ENCODE peak calls at places on chromosomes 12 and 14, in eight cellular contexts. A is lower leg skin, B is progenitor cell of endocrine pancreas, Q is Calu3, T is fibroblast of pulmonary artery, U is tibial artery, F is neural crest cell, Z is GM13976. D is an unnamed sample.
A peak's percentile ranks its signal among the peaks of the same experiment; 100 is the strongest.

GRCh38 chr12:106455100-106455499 is 97.6 kb downstream of the POLR3B start:
- DNase-seq in T (no peak), F (no peak), Q (no peak), Z (peak; percentile 7), B (no peak), U (no peak), A (no peak), D (no peak)

GRCh38 chr14:71682337-71682736 is 249.9 kb upstream of the RGS6 start:
- DNase-seq in U (no peak), A (no peak), B (no peak), F (no peak), Z (no peak), Q (no peak), T (no peak), D (no peak)

GRCh38 chr14:73162271-73162670 is 26.0 kb downstream of the PSEN1 start:
- DNase-seq in U (no peak), B (no peak), Q (no peak), F (no peak), A (no peak), T (no peak), Z (no peak), D (no peak)

GRCh38 chr12:108939594-108939993 is 59.7 kb downstream of the DAO start:
- DNase-seq in B (no peak), A (no peak), Z (peak; percentile 36), U (no peak), T (peak; percentile 27), F (no peak), Q (peak; percentile 26), D (peak; percentile 38)

GRCh38 chr14:54182419-54183040 is 214.3 kb upstream of the CDKN3 start:
- DNase-seq in F (no peak), Z (no peak), B (no peak), T (peak; percentile 40), U (no peak), Q (peak; percentile 14), A (no peak), D (no peak)

GRCh38 chr12:15963271-15963670 is 52.1 kb downstream of the DERA start:
- DNase-seq in Z (no peak), F (no peak), T (peak; percentile 33), U (no peak), Q (no peak), A (no peak), B (no peak), D (no peak)

GRCh38 chr12:101889216-101889752 is 11.9 kb downstream of the DRAM1 start:
- DNase-seq in F (no peak), U (no peak), Z (no peak), Q (no peak), B (no peak), A (no peak), T (no peak), D (no peak)

GRCh38 chr14:29475641-29476040 is 452.0 kb downstream of the PRKD1 start:
- DNase-seq in F (no peak), U (no peak), B (no peak), T (no peak), Z (no peak), Q (no peak), A (no peak), D (no peak)

GRCh38 chr12:1640630-1641234 is 11.7 kb downstream of the WNT5B start:
- DNase-seq in F (no peak), T (no peak), U (no peak), A (no peak), Q (no peak), B (no peak), Z (no peak), D (no peak)

GRCh38 chr14:31568151-31568550 is 6.9 kb downstream of the NUBPL start:
- DNase-seq in B (no peak), U (no peak), F (no peak), Z (no peak), Q (no peak), T (peak; percentile 61), A (no peak), D (no peak)

GRCh38 chr12:125197326-125197725 is 132.1 kb downstream of the AACS start:
- DNase-seq in A (no peak), B (no peak), F (no peak), Z (no peak), U (no peak), T (no peak), Q (no peak), D (no peak)

GRCh38 chr14:44625098-44625497 is 118.0 kb upstream of the FSCB start:
- DNase-seq in B (no peak), T (no peak), U (no peak), A (no peak), F (no peak), Z (no peak), Q (no peak), D (no peak)

GRCh38 chr14:65949711-65950516 is 536.3 kb upstream of the CCDC196 start:
- DNase-seq in A (no peak), U (no peak), Z (peak; percentile 24), B (no peak), Q (peak; percentile 58), T (peak; percentile 36), F (no peak), D (peak; percentile 86)

GRCh38 chr14:64870160-64870559 is 9.5 kb downstream of the SPTB start:
- DNase-seq in T (no peak), Q (no peak), F (no peak), B (no peak), A (no peak), Z (no peak), U (no peak), D (no peak)

GRCh38 chr14:80202888-80203562 is 8.3 kb downstream of the DIO2 start:
- DNase-seq in Q (peak; percentile 12), Z (peak; percentile 12), F (peak; percentile 2), U (no peak), T (peak; percentile 11), A (no peak), B (no peak), D (peak; percentile 51)

GRCh38 chr12:71652656-71653055 is 11.0 kb downstream of the ZFC3H1 start:
- DNase-seq in T (no peak), Z (no peak), A (no peak), F (no peak), U (no peak), Q (no peak), B (no peak), D (no peak)

GRCh38 chr12:88272456-88272855 is 130.3 kb downstream of the TMTC3 start:
- DNase-seq in Q (no peak), B (no peak), T (no peak), Z (no peak), A (no peak), U (no peak), F (no peak), D (no peak)

GRCh38 chr14:99072433-99072832 is 199.6 kb downstream of the BCL11B start:
- DNase-seq in Z (no peak), B (no peak), F (no peak), U (peak; percentile 48), T (no peak), Q (no peak), A (peak; percentile 7), D (no peak)

GRCh38 chr14:82855912-82856381 is 1322.3 kb upstream of the SEL1L start:
- DNase-seq in A (no peak), F (no peak), Z (no peak), U (no peak), T (peak; percentile 37), B (no peak), Q (no peak), D (no peak)
- TF ChIP-seq CTCF in A (no peak), F (peak; percentile 75), Z (no peak), U (peak; percentile 29), T (peak; percentile 9), B (peak; percentile 71), Q (peak; percentile 13), D (no peak)

GRCh38 chr12:111687952-111688351 is 2.1 kb downstream of the ACAD10 start:
- DNase-seq in U (no peak), Z (no peak), B (no peak), A (no peak), T (no peak), F (no peak), Q (no peak), D (no peak)

GRCh38 chr12:111687255-111687654 is 1.4 kb downstream of the ACAD10 start:
- DNase-seq in B (no peak), U (no peak), Q (peak; percentile 18), F (no peak), Z (peak; percentile 41), T (no peak), A (no peak), D (peak; percentile 25)

GRCh38 chr12:111686574-111687105 is 787 bp downstream of the ACAD10 start:
- DNase-seq in U (no peak), B (no peak), A (no peak), T (no peak), Z (no peak), F (no peak), Q (no peak), D (no peak)

GRCh38 chr12:111685322-111685810 is 390 bp downstream of the BRAP start:
- DNase-seq in T (no peak), Q (no peak), U (no peak), Z (peak; percentile 35), A (no peak), B (no peak), F (no peak), D (peak; percentile 20)

DNA sequence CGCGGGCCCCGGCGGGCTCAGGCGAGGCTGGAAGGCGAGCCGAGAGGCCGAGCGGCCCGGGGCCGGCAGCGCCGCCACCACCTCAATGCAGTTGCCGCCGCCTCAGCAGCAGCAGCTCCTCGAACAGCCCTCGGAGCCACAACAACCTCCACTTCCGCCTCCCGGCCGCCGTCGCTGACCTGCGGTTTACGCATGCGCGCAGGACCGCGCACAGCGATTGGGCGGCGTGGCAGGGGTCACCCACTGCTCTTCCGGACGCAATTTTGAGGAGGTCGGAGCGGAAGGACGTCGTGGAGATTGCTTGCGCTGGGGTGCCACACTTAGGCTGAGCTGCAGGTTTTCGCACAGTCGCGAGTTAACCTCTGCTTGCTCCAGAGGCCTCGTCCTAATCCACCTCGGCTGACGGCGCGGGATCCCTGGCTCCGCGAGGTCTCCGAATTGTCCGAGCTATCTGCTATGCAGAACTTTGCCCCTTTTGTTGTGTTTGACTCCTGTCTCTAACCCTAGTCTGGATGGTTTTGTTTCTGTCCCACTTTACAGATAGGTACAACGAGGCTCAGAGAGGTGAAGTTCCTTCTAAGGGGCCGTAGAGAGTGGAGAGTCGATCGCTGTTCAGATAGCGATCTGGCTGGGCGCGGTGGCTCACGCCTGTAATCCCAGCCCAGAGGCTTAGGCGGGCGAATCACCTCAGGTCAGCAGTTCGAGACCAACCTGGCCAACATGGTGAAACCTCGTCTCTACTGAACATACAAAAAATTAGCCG is at the start of the genes ACAD10 and BRAP:
- DNase-seq in B (peak; percentile 89), A (peak; percentile 92), Q (peak; percentile 97), U (peak; percentile 96), F (peak; percentile 94), Z (peak; percentile 99), T (peak; percentile 95), D (peak; percentile 94)
- TF ChIP-seq CTCF in B (no peak), A (no peak), Q (no peak), U (no peak), F (no peak), Z (no peak), T (no peak), D (no peak)

GRCh38 chr14:33814010-33814409 is 136.9 kb downstream of the EGLN3 start:
- DNase-seq in U (no peak), T (no peak), Z (no peak), A (no peak), B (no peak), Q (no peak), F (no peak), D (no peak)
- TF ChIP-seq CTCF in U (no peak), T (no peak), Z (no peak), A (no peak), B (no peak), Q (no peak), F (no peak), D (no peak)

GRCh38 chr14:62546862-62547474 is 498.3 kb downstream of the KCNH5 start:
- DNase-seq in Z (no peak), B (no peak), U (no peak), A (no peak), Q (no peak), F (no peak), T (peak; percentile 1), D (no peak)
- TF ChIP-seq CTCF in Z (no peak), B (no peak), U (no peak), A (no peak), Q (no peak), F (no peak), T (no peak), D (no peak)